ENCODE peak calls at places on chromosomes 2 and 18, in four cellular contexts. K is K562, D is WTC11, C is SK-N-SH. Q is an unnamed sample.

GRCh38 chr18:49849331-49850217 is 36.2 kb upstream of the ACAA2 start:
- DNase-seq in C (no peak), K (peak; percentile 39), D (peak; percentile 65), Q (peak; percentile 42)

GRCh38 chr2:157877761-157878400 is 1.8 kb upstream of the ACVR1 start:
- DNase-seq in C (no peak), K (no peak), D (no peak), Q (no peak)

GRCh38 chr18:36315736-36316135 is 18.2 kb downstream of the FHOD3 start:
- DNase-seq in K (no peak), D (no peak), C (no peak), Q (no peak)

GRCh38 chr2:135052997-135053474 is 944 bp downstream of the RAB3GAP1 start:
- DNase-seq in K (peak; percentile 24), C (no peak), D (no peak), Q (no peak)

GRCh38 chr2:240224676-240225075 is 84.2 kb upstream of the OTOS start:
- DNase-seq in K (no peak), D (no peak), C (no peak), Q (no peak)

GRCh38 chr2:121071058-121071504 is 213.9 kb downstream of the TFCP2L1 start:
- DNase-seq in D (peak; percentile 92), K (peak; percentile 62), C (peak; percentile 90), Q (peak; percentile 24)

GRCh38 chr2:162196611-162197010 is 44.6 kb upstream of the GCG start:
- DNase-seq in D (no peak), C (no peak), K (no peak), Q (no peak)

GRCh38 chr18:3062798-3063563 is 50.0 kb upstream of the LPIN2 start:
- DNase-seq in C (peak; percentile 63), K (peak; percentile 80), D (peak; percentile 80), Q (peak; percentile 72)

GRCh38 chr18:72700961-72701710 is 157.0 kb upstream of the CBLN2 start:
- DNase-seq in K (peak; percentile 0), C (peak; percentile 20), D (no peak), Q (peak; percentile 9)

GRCh38 chr2:209499071-209499470 is 75.2 kb downstream of the MAP2 start:
- DNase-seq in K (no peak), C (no peak), D (no peak), Q (no peak)

GRCh38 chr18:12768622-12769021 is 65.8 kb downstream of the PSMG2 start:
- DNase-seq in K (no peak), D (no peak), C (no peak), Q (no peak)

GRCh38 chr2:210224660-210225460 is at the start of gene ACADL:
- DNase-seq in D (peak; percentile 65), K (no peak), C (peak; percentile 89), Q (no peak)

GRCh38 chr2:45806563-45807358 is 155.3 kb downstream of the PRKCE start:
- DNase-seq in K (no peak), D (no peak), C (no peak), Q (no peak)

GRCh38 chr18:8744656-8745055 is 39.3 kb downstream of the MTCL1 start:
- DNase-seq in K (no peak), C (no peak), D (no peak), Q (no peak)

GRCh38 chr18:51433881-51434280 is 236.4 kb upstream of the MEX3C start:
- DNase-seq in C (no peak), K (no peak), D (no peak), Q (no peak)

GRCh38 chr2:95268208-95269035 is 5.8 kb upstream of the PROM2 start:
- DNase-seq in K (no peak), D (peak; percentile 6), C (no peak), Q (no peak)

GRCh38 chr2:143778981-143779380 is 649.8 kb downstream of the ARHGAP15 start:
- DNase-seq in D (no peak), K (no peak), C (no peak), Q (no peak)

GRCh38 chr2:11692966-11693521 is 23.0 kb upstream of the NTSR2 start:
- DNase-seq in C (peak; percentile 84), K (peak; percentile 83), D (peak; percentile 67), Q (peak; percentile 84)

GRCh38 chr2:128495996-128496547 is 177.4 kb upstream of the HS6ST1 start:
- DNase-seq in D (no peak), K (no peak), C (no peak), Q (no peak)

GRCh38 chr2:20578895-20579825 is 71.7 kb downstream of the HS1BP3 start:
- DNase-seq in D (no peak), C (peak; percentile 46), K (peak; percentile 93), Q (peak; percentile 100)

GRCh38 chr2:18339326-18339725 is 221.1 kb downstream of the RDH14 start:
- DNase-seq in K (no peak), C (no peak), D (no peak), Q (no peak)

GRCh38 chr2:110993557-110994231 is 127.0 kb upstream of the BCL2L11 start:
- DNase-seq in K (no peak), C (no peak), D (no peak), Q (no peak)

GRCh38 chr2:190512539-190513095 is 21.9 kb downstream of the NEMP2 start:
- DNase-seq in D (no peak), C (no peak), K (no peak), Q (no peak)

GRCh38 chr2:184444217-184444616 is 154.1 kb upstream of the ZNF804A start:
- DNase-seq in D (no peak), K (no peak), C (no peak), Q (no peak)

GRCh38 chr2:155633887-155634570 is 698.5 kb downstream of the NR4A2 start:
- DNase-seq in K (no peak), D (no peak), C (no peak), Q (no peak)
- TF ChIP-seq FOXJ3 in K (no peak), D (no peak), C (no peak), Q (no peak)

GRCh38 chr18:74373428-74373827 is 57.8 kb downstream of the C18orf63 start:
- DNase-seq in C (no peak), D (no peak), K (no peak), Q (no peak)

GRCh38 chr18:74368901-74369705 is 53.5 kb downstream of the C18orf63 start:
- DNase-seq in K (no peak), D (no peak), C (no peak), Q (peak; percentile 70)

GRCh38 chr18:74370163-74370562 is 54.5 kb downstream of the C18orf63 start:
- DNase-seq in D (no peak), K (no peak), C (no peak), Q (no peak)

DNA sequence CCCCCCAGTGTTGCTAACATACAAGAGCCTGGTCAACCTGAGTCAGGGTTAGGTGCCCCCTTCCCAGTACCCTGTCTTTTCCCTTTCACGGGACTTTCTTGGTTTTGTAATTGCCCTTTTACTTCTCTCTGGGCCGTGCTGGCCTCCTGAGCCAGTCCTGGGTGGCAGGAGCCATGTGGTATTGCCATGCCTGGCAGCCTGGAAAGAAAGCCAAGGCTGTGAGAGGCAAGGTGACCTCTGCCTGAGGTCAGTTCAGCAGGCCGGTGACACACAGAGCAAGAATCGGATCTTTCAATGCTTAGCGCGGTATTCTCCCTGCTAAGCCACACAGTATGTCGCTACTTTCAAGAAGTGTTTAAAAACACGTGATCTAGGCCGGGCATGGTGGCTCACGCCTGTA is 52.3 kb downstream of the C18orf63 start:
- DNase-seq in C (no peak), D (no peak), K (no peak), Q (no peak)
- TF ChIP-seq FOXJ3 in C (no peak), D (no peak), K (no peak), Q (no peak)

DNA sequence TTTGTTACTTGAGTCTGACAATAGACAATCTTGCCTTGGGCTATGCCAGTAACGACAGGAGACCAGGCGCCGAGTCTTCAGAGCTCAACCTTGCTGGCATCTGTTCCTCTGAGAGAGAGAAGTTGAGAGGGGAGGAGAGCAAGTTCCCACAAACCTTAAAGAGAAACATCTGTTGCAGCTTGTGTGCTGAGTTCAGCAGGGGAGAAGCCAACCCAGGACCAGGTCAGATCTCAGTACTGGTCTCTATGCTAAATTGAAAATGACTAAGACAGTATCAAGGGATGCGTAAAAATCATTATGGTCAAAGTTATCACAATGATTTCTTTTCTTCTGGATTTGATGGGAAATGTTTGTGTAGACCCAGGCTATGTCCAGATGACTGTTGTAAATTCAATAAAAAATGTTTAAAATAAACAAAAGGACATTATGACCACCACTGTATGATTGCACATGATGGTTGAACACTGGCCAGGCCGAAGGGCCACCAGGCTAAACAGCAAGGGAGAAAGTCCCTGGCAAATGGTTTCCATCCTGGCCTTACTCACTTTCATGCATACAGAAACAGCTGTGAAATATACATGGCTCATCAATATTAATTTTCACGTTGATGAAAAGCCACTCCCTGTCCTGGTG is 100.3 kb upstream of the PMAIP1 start:
- DNase-seq in C (peak; percentile 43), K (no peak), D (no peak), Q (no peak)
- TF ChIP-seq FOXJ3 in C (no peak), K (no peak), D (no peak), Q (no peak)

GRCh38 chr2:1995584-1995983 is 251.3 kb upstream of the PXDN start:
- DNase-seq in C (no peak), D (no peak), K (no peak), Q (no peak)
- TF ChIP-seq FOXJ3 in C (no peak), D (no peak), K (no peak), Q (no peak)

GRCh38 chr2:62243983-62244382 is 48.1 kb downstream of the B3GNT2 start:
- DNase-seq in D (no peak), K (no peak), C (no peak), Q (no peak)
- TF ChIP-seq FOXJ3 in D (no peak), K (no peak), C (no peak), Q (no peak)

DNA sequence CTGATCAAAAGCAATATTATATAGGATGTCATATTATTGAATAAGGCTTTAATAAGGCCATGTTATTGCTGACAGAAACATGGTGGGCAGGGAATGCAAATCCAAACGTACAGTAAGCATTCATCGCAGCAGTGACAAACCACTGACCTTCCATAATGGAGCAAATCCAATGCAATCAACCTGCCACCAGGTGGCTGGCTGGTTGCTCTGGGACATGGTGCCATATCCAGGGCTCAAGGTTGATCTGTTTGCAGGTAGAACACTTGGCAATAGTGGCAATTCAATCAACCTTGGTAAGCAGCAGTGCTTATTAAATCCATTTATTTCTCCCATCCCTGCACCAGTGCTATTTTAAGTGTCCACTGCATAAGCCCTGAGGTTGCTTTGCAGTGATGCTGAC is 75.4 kb downstream of the CERKL start:
- DNase-seq in C (no peak), D (peak; percentile 27), K (no peak), Q (no peak)
- TF ChIP-seq FOXJ3 in C (no peak), D (no peak), K (no peak), Q (no peak)

GRCh38 chr18:22180722-22181121 is 11.3 kb downstream of the GATA6 start:
- DNase-seq in D (no peak), C (no peak), K (no peak), Q (no peak)
- TF ChIP-seq FOXJ3 in D (no peak), C (no peak), K (no peak), Q (no peak)

GRCh38 chr18:40249390-40250080 is 1705.5 kb upstream of the PIK3C3 start:
- DNase-seq in D (no peak), C (no peak), K (no peak), Q (no peak)

DNA sequence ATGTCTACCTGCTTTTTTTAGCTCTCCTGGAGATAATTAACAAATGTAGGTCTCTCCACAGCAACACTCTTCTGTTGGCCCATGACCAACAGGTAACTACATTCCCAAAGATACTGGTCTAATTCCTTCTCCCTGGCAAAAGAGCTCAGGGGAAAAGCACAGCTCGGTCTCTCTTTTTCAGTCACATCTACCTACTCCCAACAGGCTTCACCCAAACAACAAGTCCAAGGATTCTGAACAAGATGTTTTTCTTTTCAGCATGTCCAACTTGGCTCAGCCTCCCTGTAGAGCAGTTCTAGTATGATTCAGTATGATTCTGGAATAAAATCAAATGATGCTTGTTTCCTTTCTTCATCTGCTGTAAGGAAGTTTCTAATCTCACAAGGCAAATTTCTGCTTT is 1704.8 kb upstream of the PIK3C3 start:
- DNase-seq in C (no peak), D (no peak), K (no peak), Q (no peak)
- TF ChIP-seq FOXJ3 in C (no peak), D (no peak), K (no peak), Q (no peak)